ENCODE peak calls at places on chromosome 18, in five cellular contexts. E is body of pancreas, C is Peyer's patch, T is thyroid gland, S is GM23338. X is an unnamed sample.

GRCh38 chr18:71028285-71028762 is 739.5 kb downstream of the SOCS6 start:
- DNase-seq in E (no peak), C (no peak), T (no peak), S (no peak), X (no peak)

GRCh38 chr18:11387880-11388279 is 221.5 kb upstream of the SLC35G4 start:
- DNase-seq in E (peak; percentile 57), C (peak; percentile 53), T (peak; percentile 60), S (peak; percentile 46), X (no peak)

GRCh38 chr18:36514778-36515177 is 217.3 kb downstream of the FHOD3 start:
- DNase-seq in E (no peak), C (no peak), T (no peak), S (peak; percentile 42), X (no peak)

GRCh38 chr18:24013061-24013460 is 1.5 kb upstream of the TTC39C start:
- DNase-seq in E (no peak), C (no peak), T (no peak), S (no peak), X (no peak)

GRCh38 chr18:46113751-46114150 is 9.6 kb downstream of the HAUS1 start:
- DNase-seq in E (no peak), C (no peak), T (no peak), S (no peak), X (no peak)

GRCh38 chr18:65422544-65423136 is 328.2 kb upstream of the CDH7 start:
- DNase-seq in E (no peak), C (no peak), T (no peak), S (no peak), X (no peak)

GRCh38 chr18:35582899-35583558 is 1.5 kb downstream of the GALNT1 start:
- DNase-seq in E (no peak), C (no peak), T (peak; percentile 13), S (peak; percentile 17), X (no peak)

GRCh38 chr18:58541789-58542425 is 87.0 kb downstream of the ALPK2 start:
- DNase-seq in E (peak; percentile 38), C (no peak), T (no peak), S (no peak), X (no peak)

GRCh38 chr18:5895300-5895885 is at the start of gene TMEM200C:
- DNase-seq in E (peak; percentile 13), C (no peak), T (peak; percentile 16), S (peak; percentile 72), X (no peak)

GRCh38 chr18:79466591-79466990 is 70.9 kb downstream of the NFATC1 start:
- DNase-seq in E (no peak), C (peak; percentile 89), T (no peak), S (no peak), X (no peak)

GRCh38 chr18:65752625-65753325 is 2.0 kb downstream of the CDH7 start:
- DNase-seq in E (no peak), C (no peak), T (no peak), S (no peak), X (no peak)

GRCh38 chr18:28439870-28440269 is 262.9 kb upstream of the CDH2 start:
- DNase-seq in E (no peak), C (no peak), T (no peak), S (peak; percentile 12), X (no peak)

GRCh38 chr18:55833543-55833942 is 245.6 kb upstream of the TCF4 start:
- DNase-seq in E (peak; percentile 9), C (no peak), T (no peak), S (no peak), X (no peak)

DNA sequence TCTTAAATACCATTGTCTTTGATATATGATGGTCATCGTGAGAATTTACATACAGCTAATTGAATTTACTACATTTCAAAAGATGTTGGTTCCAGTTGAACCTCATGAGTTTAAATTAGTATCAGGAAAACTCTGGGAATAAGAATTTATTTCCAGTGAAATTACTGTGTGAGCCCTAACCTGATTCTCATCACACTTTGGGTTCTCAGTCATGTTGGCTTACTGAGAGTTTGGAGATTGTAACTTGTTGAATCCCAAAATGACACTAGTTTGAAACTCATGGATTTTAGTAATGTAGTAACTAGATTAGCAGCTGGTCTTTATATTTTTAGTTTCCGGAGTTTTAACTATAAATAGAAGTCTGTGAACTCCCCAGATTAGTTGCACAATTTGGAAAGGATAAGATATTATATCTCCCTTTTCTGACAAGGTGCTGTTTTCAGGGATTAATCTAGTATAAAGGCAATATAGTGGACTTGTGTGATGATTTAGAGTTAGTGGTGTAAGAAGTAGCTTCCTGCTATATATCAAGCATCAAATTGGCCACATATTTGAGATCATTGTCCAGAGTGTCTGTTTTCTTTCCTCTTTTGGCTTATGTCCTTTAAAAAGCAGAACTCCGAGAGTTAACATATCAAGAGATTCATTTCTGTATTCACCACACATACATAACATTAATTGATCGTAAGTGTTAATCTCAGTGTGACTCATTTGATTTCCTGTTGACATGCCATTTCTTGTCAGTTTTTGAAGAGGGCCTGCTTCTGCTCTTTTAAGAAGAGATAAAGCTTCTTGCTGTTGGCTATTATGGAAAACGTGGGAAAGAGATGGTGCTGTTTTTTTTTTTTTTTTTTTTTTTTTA is 15.7 kb downstream of the NDUFV2 start:
- DNase-seq in E (no peak), C (no peak), T (no peak), S (no peak), X (no peak)
- H3K4me1 ChIP-seq in E (peaks cover 47% of the 10 kb centered on the region), C (peaks cover 3% of the 10 kb centered on the region), T (peaks cover 43% of the 10 kb centered on the region), S (peaks cover 32% of the 10 kb centered on the region), X (peaks cover 81% of the 10 kb centered on the region)

DNA sequence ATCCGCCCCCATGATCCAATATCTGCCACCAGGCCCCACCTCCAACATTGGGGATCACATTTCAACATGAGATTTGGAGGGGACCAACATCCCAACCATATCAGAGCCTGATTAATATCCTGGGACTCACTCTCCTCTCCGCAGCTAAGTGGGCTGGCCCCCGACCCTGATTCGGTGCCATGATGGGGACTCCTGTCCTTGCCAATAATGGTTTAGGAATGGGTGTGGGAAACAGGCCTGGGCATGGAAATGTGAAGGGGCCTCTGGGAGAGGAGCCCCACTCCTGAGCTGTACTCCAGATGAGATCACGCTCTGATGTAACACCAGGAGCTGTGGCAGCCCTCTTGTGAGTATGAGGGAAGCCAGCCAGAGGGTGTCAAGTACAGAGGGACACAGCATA is 77.3 kb upstream of the SMAD7 start:
- DNase-seq in E (no peak), C (no peak), T (no peak), S (no peak), X (no peak)
- H3K4me1 ChIP-seq in E (no peaks in the 10 kb centered on the region), C (no peaks in the 10 kb centered on the region), T (no peaks in the 10 kb centered on the region), S (no peaks in the 10 kb centered on the region), X (no peaks in the 10 kb centered on the region)

DNA sequence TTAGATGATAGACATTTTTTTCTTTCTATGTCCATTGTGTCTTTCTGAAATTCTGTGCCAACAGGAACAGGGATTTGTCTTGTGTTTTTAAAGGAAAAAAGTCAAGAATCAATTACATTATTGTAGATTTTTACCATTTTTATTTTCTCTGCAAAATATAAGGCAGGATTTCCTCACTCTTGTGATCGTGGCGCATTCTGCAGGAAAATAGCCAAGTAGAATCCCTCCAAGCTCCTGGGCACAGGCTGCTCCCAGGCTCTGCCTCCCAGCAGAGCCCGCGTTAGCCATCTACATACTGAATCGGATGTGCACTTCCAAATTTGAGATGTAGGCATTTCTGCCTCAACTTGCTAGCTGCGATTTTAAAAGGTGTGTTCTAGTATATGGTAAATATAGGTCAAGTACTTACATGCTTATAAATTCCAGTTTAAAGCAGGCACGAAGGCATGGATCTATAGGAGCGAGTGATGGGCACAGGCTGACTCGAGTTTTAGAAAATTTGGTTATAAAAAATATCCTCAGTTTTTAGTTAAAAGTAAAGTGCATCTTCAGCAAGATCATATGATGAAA is 10.3 kb downstream of the TSHZ1 start:
- DNase-seq in E (no peak), C (no peak), T (no peak), S (no peak), X (no peak)
- H3K4me1 ChIP-seq in E (peaks cover 34% of the 10 kb centered on the region), C (no peaks in the 10 kb centered on the region), T (peaks cover 36% of the 10 kb centered on the region), S (peaks cover 4% of the 10 kb centered on the region), X (peaks cover 31% of the 10 kb centered on the region)

GRCh38 chr18:13460946-13461345 is 242.4 kb downstream of the LDLRAD4 start:
- DNase-seq in E (no peak), C (peak; percentile 44), T (no peak), S (no peak), X (peak; percentile 35)
- H3K4me1 ChIP-seq in E (no peaks in the 10 kb centered on the region), C (no peaks in the 10 kb centered on the region), T (peaks cover 15% of the 10 kb centered on the region), S (no peaks in the 10 kb centered on the region), X (peaks cover 7% of the 10 kb centered on the region)

GRCh38 chr18:48314694-48315093 is 94.5 kb downstream of the ZBTB7C start:
- DNase-seq in E (no peak), C (no peak), T (no peak), S (peak; percentile 32), X (no peak)
- H3K4me1 ChIP-seq in E (no peaks in the 10 kb centered on the region), C (no peaks in the 10 kb centered on the region), T (peaks cover 32% of the 10 kb centered on the region), S (peaks cover 19% of the 10 kb centered on the region), X (peaks cover 6% of the 10 kb centered on the region)

DNA sequence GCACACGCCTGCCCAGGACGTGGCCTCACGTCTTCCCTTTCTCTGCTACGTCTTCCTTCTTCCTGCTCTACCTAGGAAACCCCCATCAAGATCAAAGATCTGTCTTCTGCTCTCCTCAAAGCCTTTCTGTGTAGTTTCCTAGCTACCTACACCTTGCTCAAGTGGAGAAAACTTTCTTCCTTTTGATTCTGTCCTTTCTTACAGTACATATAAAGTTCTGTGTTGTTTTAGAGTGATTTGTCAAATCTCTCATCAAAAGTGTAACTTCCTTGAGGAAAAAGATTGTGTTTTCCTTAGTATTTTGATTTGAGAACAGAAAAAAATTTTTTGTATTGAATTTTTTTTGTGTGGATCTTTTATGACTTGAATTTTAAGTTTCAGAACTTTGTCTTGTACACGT is 17.8 kb downstream of the SETBP1 start:
- DNase-seq in E (no peak), C (no peak), T (no peak), S (no peak), X (no peak)
- H3K4me1 ChIP-seq in E (peaks cover 62% of the 10 kb centered on the region), C (no peaks in the 10 kb centered on the region), T (peaks cover 48% of the 10 kb centered on the region), S (peaks cover 31% of the 10 kb centered on the region), X (peaks cover 45% of the 10 kb centered on the region)

DNA sequence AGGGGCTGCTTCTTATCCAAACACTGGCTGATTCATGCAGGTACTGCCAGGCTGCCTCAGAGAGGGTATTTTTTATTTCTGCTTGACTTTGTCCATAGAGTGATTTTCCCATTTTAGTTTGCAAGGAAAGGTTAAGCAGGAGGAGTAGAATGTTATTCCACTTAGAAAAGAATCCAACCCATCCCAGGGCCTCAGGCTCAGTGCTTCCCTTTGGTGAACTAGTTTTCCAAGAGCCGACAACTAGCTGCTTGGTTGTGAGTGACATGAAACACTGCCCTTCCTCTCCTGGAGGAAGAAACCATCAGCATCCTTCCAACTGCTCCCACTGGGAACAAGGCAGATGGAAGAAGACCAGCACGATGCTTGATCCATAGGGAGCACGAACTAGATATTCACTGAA is 58.5 kb downstream of the BCL2 start:
- DNase-seq in E (no peak), C (no peak), T (no peak), S (no peak), X (no peak)
- H3K4me1 ChIP-seq in E (no peaks in the 10 kb centered on the region), C (no peaks in the 10 kb centered on the region), T (peaks cover 60% of the 10 kb centered on the region), S (no peaks in the 10 kb centered on the region), X (peaks cover 34% of the 10 kb centered on the region)